ENCODE peak calls at places on chromosomes 5 and 9, in eight cellular contexts. One of them, this sample, is unnamed.

GRCh38 chr5:28927559-28928326 is 1889.4 kb upstream of the CDH9 start:
- DNase-seq in stomach: no peak
- DNase-seq in hepatocyte: no peak
- DNase-seq in activated CD4-positive, alpha-beta T cell treated with anti-CD3 and anti-CD28 coated beads for 24 hours: no peak
- DNase-seq in HTR-8/SVneo: no peak
- DNase-seq in AG09309: no peak
- DNase-seq in CD8-positive, alpha-beta memory T cell: no peak
- DNase-seq in COR-L47: no peak
- DNase-seq in this sample: no peak

GRCh38 chr9:4114569-4115505 is 185.0 kb downstream of the GLIS3 start:
- DNase-seq in AG09309: no peak
- DNase-seq in activated CD4-positive, alpha-beta T cell treated with anti-CD3 and anti-CD28 coated beads for 24 hours: no peak
- DNase-seq in stomach: no peak
- DNase-seq in hepatocyte: peak
- DNase-seq in CD8-positive, alpha-beta memory T cell: no peak
- DNase-seq in HTR-8/SVneo: no peak
- DNase-seq in COR-L47: no peak
- DNase-seq in this sample: no peak

GRCh38 chr9:70404261-70404660 is 10.2 kb downstream of the KLF9 start:
- DNase-seq in CD8-positive, alpha-beta memory T cell: no peak
- DNase-seq in AG09309: no peak
- DNase-seq in COR-L47: no peak
- DNase-seq in stomach: no peak
- DNase-seq in hepatocyte: no peak
- DNase-seq in activated CD4-positive, alpha-beta T cell treated with anti-CD3 and anti-CD28 coated beads for 24 hours: no peak
- DNase-seq in HTR-8/SVneo: no peak
- DNase-seq in this sample: no peak

GRCh38 chr5:67770431-67771025 is 445.0 kb upstream of the PIK3R1 start:
- DNase-seq in AG09309: no peak
- DNase-seq in activated CD4-positive, alpha-beta T cell treated with anti-CD3 and anti-CD28 coated beads for 24 hours: no peak
- DNase-seq in COR-L47: no peak
- DNase-seq in stomach: no peak
- DNase-seq in CD8-positive, alpha-beta memory T cell: no peak
- DNase-seq in hepatocyte: peak
- DNase-seq in HTR-8/SVneo: no peak
- DNase-seq in this sample: no peak

GRCh38 chr5:1471240-1471853 is 26.1 kb upstream of the SLC6A3 start:
- DNase-seq in activated CD4-positive, alpha-beta T cell treated with anti-CD3 and anti-CD28 coated beads for 24 hours: no peak
- DNase-seq in AG09309: no peak
- DNase-seq in HTR-8/SVneo: no peak
- DNase-seq in CD8-positive, alpha-beta memory T cell: peak
- DNase-seq in COR-L47: no peak
- DNase-seq in hepatocyte: no peak
- DNase-seq in stomach: no peak
- DNase-seq in this sample: no peak

GRCh38 chr9:122402403-122403268 is 31.8 kb downstream of the PTGS1 start:
- DNase-seq in activated CD4-positive, alpha-beta T cell treated with anti-CD3 and anti-CD28 coated beads for 24 hours: peak
- DNase-seq in hepatocyte: peak
- DNase-seq in stomach: no peak
- DNase-seq in COR-L47: no peak
- DNase-seq in AG09309: peak
- DNase-seq in CD8-positive, alpha-beta memory T cell: no peak
- DNase-seq in HTR-8/SVneo: peak
- DNase-seq in this sample: peak

GRCh38 chr9:134858051-134858841 is 22.4 kb upstream of the FCN2 start:
- DNase-seq in CD8-positive, alpha-beta memory T cell: no peak
- DNase-seq in AG09309: no peak
- DNase-seq in HTR-8/SVneo: peak
- DNase-seq in hepatocyte: no peak
- DNase-seq in activated CD4-positive, alpha-beta T cell treated with anti-CD3 and anti-CD28 coated beads for 24 hours: no peak
- DNase-seq in stomach: no peak
- DNase-seq in COR-L47: no peak
- DNase-seq in this sample: no peak

GRCh38 chr9:111161015-111161415 is 122.7 kb upstream of the LPAR1 start:
- DNase-seq in stomach: no peak
- DNase-seq in COR-L47: no peak
- DNase-seq in hepatocyte: no peak
- DNase-seq in AG09309: peak
- DNase-seq in HTR-8/SVneo: no peak
- DNase-seq in activated CD4-positive, alpha-beta T cell treated with anti-CD3 and anti-CD28 coated beads for 24 hours: no peak
- DNase-seq in CD8-positive, alpha-beta memory T cell: no peak
- DNase-seq in this sample: no peak

GRCh38 chr5:6859951-6860638 is 146.9 kb downstream of the TENT4A start:
- DNase-seq in AG09309: no peak
- DNase-seq in hepatocyte: no peak
- DNase-seq in stomach: no peak
- DNase-seq in HTR-8/SVneo: no peak
- DNase-seq in CD8-positive, alpha-beta memory T cell: no peak
- DNase-seq in COR-L47: no peak
- DNase-seq in activated CD4-positive, alpha-beta T cell treated with anti-CD3 and anti-CD28 coated beads for 24 hours: no peak
- DNase-seq in this sample: no peak

GRCh38 chr5:33690736-33691135 is 201.1 kb downstream of the ADAMTS12 start:
- DNase-seq in AG09309: peak
- DNase-seq in COR-L47: no peak
- DNase-seq in activated CD4-positive, alpha-beta T cell treated with anti-CD3 and anti-CD28 coated beads for 24 hours: no peak
- DNase-seq in HTR-8/SVneo: peak
- DNase-seq in stomach: no peak
- DNase-seq in hepatocyte: no peak
- DNase-seq in CD8-positive, alpha-beta memory T cell: no peak
- DNase-seq in this sample: no peak

GRCh38 chr5:62306494-62307363 is 723 bp downstream of the KIF2A start:
- DNase-seq in CD8-positive, alpha-beta memory T cell: peak
- DNase-seq in HTR-8/SVneo: peak
- DNase-seq in COR-L47: peak
- DNase-seq in activated CD4-positive, alpha-beta T cell treated with anti-CD3 and anti-CD28 coated beads for 24 hours: peak
- DNase-seq in stomach: peak
- DNase-seq in AG09309: no peak
- DNase-seq in hepatocyte: peak
- DNase-seq in this sample: peak

GRCh38 chr9:133351908-133352634 is 4.1 kb downstream of the RPL7A start:
- DNase-seq in HTR-8/SVneo: peak
- DNase-seq in hepatocyte: peak
- DNase-seq in stomach: no peak
- DNase-seq in CD8-positive, alpha-beta memory T cell: no peak
- DNase-seq in COR-L47: peak
- DNase-seq in activated CD4-positive, alpha-beta T cell treated with anti-CD3 and anti-CD28 coated beads for 24 hours: no peak
- DNase-seq in AG09309: no peak
- DNase-seq in this sample: no peak

GRCh38 chr5:62059960-62060359 is 246.0 kb upstream of the KIF2A start:
- DNase-seq in stomach: no peak
- DNase-seq in AG09309: no peak
- DNase-seq in hepatocyte: no peak
- DNase-seq in activated CD4-positive, alpha-beta T cell treated with anti-CD3 and anti-CD28 coated beads for 24 hours: no peak
- DNase-seq in CD8-positive, alpha-beta memory T cell: no peak
- DNase-seq in COR-L47: no peak
- DNase-seq in HTR-8/SVneo: no peak
- DNase-seq in this sample: no peak

GRCh38 chr9:129654641-129655040 is 10.8 kb upstream of the PRRX2 start:
- DNase-seq in activated CD4-positive, alpha-beta T cell treated with anti-CD3 and anti-CD28 coated beads for 24 hours: no peak
- DNase-seq in HTR-8/SVneo: no peak
- DNase-seq in stomach: no peak
- DNase-seq in CD8-positive, alpha-beta memory T cell: no peak
- DNase-seq in hepatocyte: no peak
- DNase-seq in AG09309: no peak
- DNase-seq in COR-L47: no peak
- DNase-seq in this sample: no peak

GRCh38 chr5:87944553-87945320 is 323.9 kb downstream of the TMEM161B start:
- DNase-seq in stomach: peak
- DNase-seq in CD8-positive, alpha-beta memory T cell: no peak
- DNase-seq in HTR-8/SVneo: no peak
- DNase-seq in AG09309: no peak
- DNase-seq in COR-L47: peak
- DNase-seq in activated CD4-positive, alpha-beta T cell treated with anti-CD3 and anti-CD28 coated beads for 24 hours: no peak
- DNase-seq in hepatocyte: no peak
- DNase-seq in this sample: no peak

GRCh38 chr9:115733736-115734135 is 419.9 kb upstream of the PAPPA start:
- DNase-seq in HTR-8/SVneo: no peak
- DNase-seq in stomach: no peak
- DNase-seq in activated CD4-positive, alpha-beta T cell treated with anti-CD3 and anti-CD28 coated beads for 24 hours: no peak
- DNase-seq in COR-L47: no peak
- DNase-seq in AG09309: no peak
- DNase-seq in hepatocyte: no peak
- DNase-seq in CD8-positive, alpha-beta memory T cell: no peak
- DNase-seq in this sample: no peak

GRCh38 chr9:127917603-127918002 is 762 bp upstream of the ST6GALNAC4 start:
- DNase-seq in COR-L47: no peak
- DNase-seq in AG09309: no peak
- DNase-seq in HTR-8/SVneo: no peak
- DNase-seq in activated CD4-positive, alpha-beta T cell treated with anti-CD3 and anti-CD28 coated beads for 24 hours: no peak
- DNase-seq in CD8-positive, alpha-beta memory T cell: no peak
- DNase-seq in stomach: no peak
- DNase-seq in hepatocyte: no peak
- DNase-seq in this sample: no peak

GRCh38 chr5:25418319-25418859 is 773.6 kb upstream of the CDH10 start:
- DNase-seq in AG09309: no peak
- DNase-seq in CD8-positive, alpha-beta memory T cell: no peak
- DNase-seq in activated CD4-positive, alpha-beta T cell treated with anti-CD3 and anti-CD28 coated beads for 24 hours: no peak
- DNase-seq in HTR-8/SVneo: no peak
- DNase-seq in stomach: no peak
- DNase-seq in hepatocyte: no peak
- DNase-seq in COR-L47: no peak
- DNase-seq in this sample: no peak

GRCh38 chr9:112755059-112755458 is 4.5 kb downstream of the SNX30 start:
- DNase-seq in hepatocyte: no peak
- DNase-seq in AG09309: no peak
- DNase-seq in activated CD4-positive, alpha-beta T cell treated with anti-CD3 and anti-CD28 coated beads for 24 hours: no peak
- DNase-seq in stomach: no peak
- DNase-seq in COR-L47: no peak
- DNase-seq in HTR-8/SVneo: no peak
- DNase-seq in CD8-positive, alpha-beta memory T cell: no peak
- DNase-seq in this sample: no peak

GRCh38 chr9:4334439-4334838 is 34.6 kb upstream of the GLIS3 start:
- DNase-seq in HTR-8/SVneo: no peak
- DNase-seq in stomach: peak
- DNase-seq in COR-L47: peak
- DNase-seq in AG09309: no peak
- DNase-seq in activated CD4-positive, alpha-beta T cell treated with anti-CD3 and anti-CD28 coated beads for 24 hours: no peak
- DNase-seq in CD8-positive, alpha-beta memory T cell: no peak
- DNase-seq in hepatocyte: peak
- DNase-seq in this sample: no peak

GRCh38 chr5:35963381-35963843 is 25.0 kb upstream of the CAPSL start:
- DNase-seq in activated CD4-positive, alpha-beta T cell treated with anti-CD3 and anti-CD28 coated beads for 24 hours: no peak
- DNase-seq in hepatocyte: peak
- DNase-seq in CD8-positive, alpha-beta memory T cell: no peak
- DNase-seq in HTR-8/SVneo: no peak
- DNase-seq in stomach: no peak
- DNase-seq in COR-L47: no peak
- DNase-seq in AG09309: no peak
- DNase-seq in this sample: no peak

GRCh38 chr9:76818271-76818670 is 54.0 kb downstream of the PCA3 start:
- DNase-seq in AG09309: peak
- DNase-seq in HTR-8/SVneo: peak
- DNase-seq in COR-L47: no peak
- DNase-seq in CD8-positive, alpha-beta memory T cell: no peak
- DNase-seq in hepatocyte: peak
- DNase-seq in stomach: peak
- DNase-seq in activated CD4-positive, alpha-beta T cell treated with anti-CD3 and anti-CD28 coated beads for 24 hours: no peak
- DNase-seq in this sample: no peak

GRCh38 chr5:132327278-132327959 is 33.2 kb downstream of the SLC22A4 start:
- DNase-seq in CD8-positive, alpha-beta memory T cell: no peak
- DNase-seq in activated CD4-positive, alpha-beta T cell treated with anti-CD3 and anti-CD28 coated beads for 24 hours: no peak
- DNase-seq in HTR-8/SVneo: no peak
- DNase-seq in hepatocyte: no peak
- DNase-seq in stomach: no peak
- DNase-seq in AG09309: peak
- DNase-seq in COR-L47: no peak
- DNase-seq in this sample: no peak

GRCh38 chr5:76455531-76456132 is 52.5 kb downstream of the IQGAP2 start:
- DNase-seq in stomach: no peak
- DNase-seq in AG09309: no peak
- DNase-seq in COR-L47: no peak
- DNase-seq in HTR-8/SVneo: no peak
- DNase-seq in activated CD4-positive, alpha-beta T cell treated with anti-CD3 and anti-CD28 coated beads for 24 hours: no peak
- DNase-seq in hepatocyte: no peak
- DNase-seq in CD8-positive, alpha-beta memory T cell: no peak
- DNase-seq in this sample: no peak

GRCh38 chr5:164422400-164422799 is 917.0 kb downstream of the MAT2B start:
- DNase-seq in CD8-positive, alpha-beta memory T cell: no peak
- DNase-seq in COR-L47: no peak
- DNase-seq in AG09309: no peak
- DNase-seq in hepatocyte: peak
- DNase-seq in HTR-8/SVneo: no peak
- DNase-seq in stomach: no peak
- DNase-seq in activated CD4-positive, alpha-beta T cell treated with anti-CD3 and anti-CD28 coated beads for 24 hours: no peak
- DNase-seq in this sample: no peak

GRCh38 chr5:76175051-76175666 is 92.0 kb downstream of the SV2C start:
- DNase-seq in CD8-positive, alpha-beta memory T cell: peak
- DNase-seq in AG09309: no peak
- DNase-seq in hepatocyte: peak
- DNase-seq in COR-L47: peak
- DNase-seq in activated CD4-positive, alpha-beta T cell treated with anti-CD3 and anti-CD28 coated beads for 24 hours: peak
- DNase-seq in HTR-8/SVneo: peak
- DNase-seq in stomach: peak
- DNase-seq in this sample: peak

GRCh38 chr5:74206571-74207550 is 433.7 kb downstream of the ENC1 start:
- DNase-seq in HTR-8/SVneo: peak
- DNase-seq in activated CD4-positive, alpha-beta T cell treated with anti-CD3 and anti-CD28 coated beads for 24 hours: no peak
- DNase-seq in stomach: peak
- DNase-seq in CD8-positive, alpha-beta memory T cell: no peak
- DNase-seq in COR-L47: peak
- DNase-seq in AG09309: peak
- DNase-seq in hepatocyte: peak
- DNase-seq in this sample: no peak

GRCh38 chr9:87872079-87872624 is 10.5 kb upstream of the SPATA31E1 start:
- DNase-seq in hepatocyte: peak
- DNase-seq in activated CD4-positive, alpha-beta T cell treated with anti-CD3 and anti-CD28 coated beads for 24 hours: no peak
- DNase-seq in stomach: no peak
- DNase-seq in AG09309: no peak
- DNase-seq in CD8-positive, alpha-beta memory T cell: no peak
- DNase-seq in HTR-8/SVneo: no peak
- DNase-seq in COR-L47: no peak
- DNase-seq in this sample: no peak

GRCh38 chr5:103915081-103915480 is 352.5 kb upstream of the NUDT12 start:
- DNase-seq in COR-L47: no peak
- DNase-seq in HTR-8/SVneo: no peak
- DNase-seq in CD8-positive, alpha-beta memory T cell: no peak
- DNase-seq in activated CD4-positive, alpha-beta T cell treated with anti-CD3 and anti-CD28 coated beads for 24 hours: no peak
- DNase-seq in hepatocyte: no peak
- DNase-seq in AG09309: no peak
- DNase-seq in stomach: no peak
- DNase-seq in this sample: no peak

GRCh38 chr9:130824616-130825015 is 10.4 kb upstream of the ABL1 start:
- DNase-seq in AG09309: no peak
- DNase-seq in COR-L47: no peak
- DNase-seq in HTR-8/SVneo: no peak
- DNase-seq in stomach: no peak
- DNase-seq in hepatocyte: no peak
- DNase-seq in activated CD4-positive, alpha-beta T cell treated with anti-CD3 and anti-CD28 coated beads for 24 hours: no peak
- DNase-seq in CD8-positive, alpha-beta memory T cell: no peak
- DNase-seq in this sample: no peak

GRCh38 chr9:85715587-85715986 is 26.2 kb downstream of the AGTPBP1 start:
- DNase-seq in CD8-positive, alpha-beta memory T cell: no peak
- DNase-seq in HTR-8/SVneo: no peak
- DNase-seq in activated CD4-positive, alpha-beta T cell treated with anti-CD3 and anti-CD28 coated beads for 24 hours: no peak
- DNase-seq in AG09309: no peak
- DNase-seq in hepatocyte: no peak
- DNase-seq in stomach: no peak
- DNase-seq in COR-L47: no peak
- DNase-seq in this sample: peak

GRCh38 chr9:34218452-34218851 is 39.6 kb downstream of the UBAP1 start:
- DNase-seq in activated CD4-positive, alpha-beta T cell treated with anti-CD3 and anti-CD28 coated beads for 24 hours: no peak
- DNase-seq in AG09309: no peak
- DNase-seq in HTR-8/SVneo: no peak
- DNase-seq in stomach: no peak
- DNase-seq in CD8-positive, alpha-beta memory T cell: no peak
- DNase-seq in hepatocyte: no peak
- DNase-seq in COR-L47: no peak
- DNase-seq in this sample: no peak

GRCh38 chr9:96418074-96418919 is at the start of gene ZNF367:
- DNase-seq in HTR-8/SVneo: peak
- DNase-seq in activated CD4-positive, alpha-beta T cell treated with anti-CD3 and anti-CD28 coated beads for 24 hours: peak
- DNase-seq in AG09309: peak
- DNase-seq in stomach: peak
- DNase-seq in COR-L47: peak
- DNase-seq in CD8-positive, alpha-beta memory T cell: peak
- DNase-seq in hepatocyte: peak
- DNase-seq in this sample: peak

GRCh38 chr5:179154991-179155955 is 95.1 kb downstream of the ZNF354C start:
- DNase-seq in activated CD4-positive, alpha-beta T cell treated with anti-CD3 and anti-CD28 coated beads for 24 hours: no peak
- DNase-seq in CD8-positive, alpha-beta memory T cell: no peak
- DNase-seq in COR-L47: no peak
- DNase-seq in hepatocyte: no peak
- DNase-seq in HTR-8/SVneo: no peak
- DNase-seq in AG09309: no peak
- DNase-seq in stomach: no peak
- DNase-seq in this sample: no peak